ENCODE peak calls at places on chromosomes 13 and 19, in five cellular contexts. E is omental fat pad; C is DMS153; I is activated naive CD4-positive, alpha-beta T cell; D is heart left ventricle. A is an unnamed sample.

GRCh38 chr19:32611161-32611560 is 30.2 kb downstream of the PDCD5 start:
- DNase-seq in E (no peak), C (no peak), I (no peak), D (no peak), A (no peak)

GRCh38 chr19:17687857-17688784 is at the start of gene UNC13A:
- DNase-seq in E (no peak), C (no peak), I (peak; percentile 47), D (peak; percentile 56), A (peak; percentile 15)

GRCh38 chr13:101127741-101128353 is 288.5 kb downstream of the NALCN start:
- DNase-seq in E (no peak), C (no peak), I (no peak), D (no peak), A (no peak)

GRCh38 chr19:39197808-39198207 is 1.0 kb downstream of the NCCRP1 start:
- DNase-seq in E (no peak), C (no peak), I (no peak), D (no peak), A (no peak)

GRCh38 chr13:46684287-46685001 is 112.5 kb downstream of the ESD start:
- DNase-seq in E (no peak), C (no peak), I (no peak), D (no peak), A (no peak)

GRCh38 chr19:44648536-44649370 is 5.0 kb downstream of the PVR start:
- DNase-seq in E (no peak), C (no peak), I (no peak), D (peak; percentile 76), A (no peak)

GRCh38 chr19:42018503-42019193 is 24.6 kb upstream of the ATP1A3 start:
- DNase-seq in E (no peak), C (no peak), I (no peak), D (no peak), A (no peak)

GRCh38 chr13:99834246-99834645 is 137.3 kb downstream of the ZIC5 start:
- DNase-seq in E (no peak), C (no peak), I (no peak), D (no peak), A (no peak)

GRCh38 chr13:27171244-27171829 is at the start of gene USP12:
- DNase-seq in E (no peak), C (no peak), I (no peak), D (peak; percentile 42), A (no peak)

GRCh38 chr19:18558202-18558555 is 509 bp downstream of the KXD1 start:
- DNase-seq in E (no peak), C (no peak), I (no peak), D (no peak), A (no peak)

GRCh38 chr19:56356944-56357343 is 36.4 kb downstream of the ZNF582 start:
- DNase-seq in E (no peak), C (no peak), I (no peak), D (no peak), A (no peak)

GRCh38 chr13:76293346-76293745 is 592.9 kb downstream of the KCTD12 start:
- DNase-seq in E (no peak), C (no peak), I (no peak), D (no peak), A (no peak)

GRCh38 chr13:28819748-28820098 is 416 bp upstream of the MTUS2 start:
- DNase-seq in E (no peak), C (no peak), I (peak; percentile 4), D (peak; percentile 79), A (no peak)

GRCh38 chr19:6739884-6740588 is 556 bp downstream of the TRIP10 start:
- DNase-seq in E (no peak), C (no peak), I (no peak), D (peak; percentile 72), A (no peak)

GRCh38 chr13:51549593-51549992 is 34.7 kb upstream of the WDFY2 start:
- DNase-seq in E (no peak), C (no peak), I (no peak), D (no peak), A (no peak)

GRCh38 chr13:55977436-55977835 is 1163.3 kb upstream of the PRR20A start:
- DNase-seq in E (no peak), C (no peak), I (no peak), D (no peak), A (no peak)

GRCh38 chr13:41019578-41020347 is 647 bp upstream of the ELF1 start:
- DNase-seq in E (no peak), C (no peak), I (no peak), D (no peak), A (no peak)

GRCh38 chr13:75486146-75486545 is 4.2 kb upstream of the TBC1D4 start:
- DNase-seq in E (no peak), C (no peak), I (no peak), D (no peak), A (no peak)

GRCh38 chr19:11659612-11660011 is 62.3 kb downstream of the ZNF627 start:
- DNase-seq in E (no peak), C (no peak), I (no peak), D (no peak), A (no peak)

GRCh38 chr13:47025791-47026419 is 129.1 kb upstream of the HTR2A start:
- DNase-seq in E (no peak), C (no peak), I (no peak), D (no peak), A (no peak)

GRCh38 chr13:107734891-107735620 is 480.3 kb downstream of the LIG4 start:
- DNase-seq in E (no peak), C (no peak), I (no peak), D (no peak), A (no peak)

GRCh38 chr13:108728370-108728769 is 99.0 kb downstream of the MYO16 start:
- DNase-seq in E (no peak), C (no peak), I (no peak), D (no peak), A (no peak)

GRCh38 chr19:45780448-45781281 is 1.6 kb downstream of the DMPK start:
- DNase-seq in E (no peak), C (no peak), I (no peak), D (no peak), A (no peak)

GRCh38 chr19:19866599-19867248 is 1.0 kb downstream of the ZNF253 start:
- DNase-seq in E (no peak), C (no peak), I (no peak), D (no peak), A (peak; percentile 30)

GRCh38 chr19:5684694-5685430 is 4.0 kb downstream of the HSD11B1L start:
- DNase-seq in E (no peak), C (no peak), I (no peak), D (peak; percentile 18), A (no peak)

GRCh38 chr19:45136507-45137178 is 24.1 kb downstream of the NKPD1 start:
- DNase-seq in E (no peak), C (no peak), I (no peak), D (no peak), A (no peak)